ENCODE peak calls at places on chromosome 3, in ten cellular contexts. P is endothelial cell; B is transverse colon; Q is HFF-Myc; O is fibroblast of mammary gland; J is breast epithelium; F is upper lobe of left lung; N is heart left ventricle; S is HCT116; Z is CD4-positive, alpha-beta T cell. W is an unnamed sample.
A peak's percentile ranks its signal among the peaks of the same experiment; 100 is the strongest.

GRCh38 chr3:41881233-41881821 is 80.6 kb downstream of the ULK4 start:
- DNase-seq in P (peak; percentile 21), B (no peak), Q (peak; percentile 21), O (peak; percentile 51), J (no peak), F (no peak), N (no peak), S (no peak), Z (no peak), W (no peak)

GRCh38 chr3:135072431-135072830 is 277.4 kb downstream of the EPHB1 start:
- DNase-seq in P (no peak), B (no peak), Q (no peak), O (no peak), J (no peak), F (peak; percentile 17), N (no peak), S (no peak), Z (no peak), W (no peak)

GRCh38 chr3:54853573-54854404 is 74.1 kb downstream of the LRTM1 start:
- DNase-seq in P (peak; percentile 85), B (peak; percentile 72), Q (no peak), O (peak; percentile 60), J (peak; percentile 33), F (peak; percentile 92), N (peak; percentile 66), S (no peak), Z (no peak), W (peak; percentile 61)

GRCh38 chr3:30587876-30588275 is 18.5 kb upstream of the TGFBR2 start:
- DNase-seq in P (no peak), B (no peak), Q (no peak), O (no peak), J (no peak), F (no peak), N (no peak), S (no peak), Z (no peak), W (no peak)

GRCh38 chr3:134645515-134645914 is 5.3 kb downstream of the KY start:
- DNase-seq in P (no peak), B (no peak), Q (no peak), O (no peak), J (no peak), F (no peak), N (no peak), S (no peak), Z (no peak), W (no peak)

GRCh38 chr3:157531771-157532170 is 28.6 kb upstream of the VEPH1 start:
- DNase-seq in P (no peak), B (no peak), Q (no peak), O (peak; percentile 41), J (no peak), F (no peak), N (no peak), S (no peak), Z (no peak), W (no peak)

GRCh38 chr3:53150247-53151085 is 10.5 kb upstream of the PRKCD start:
- DNase-seq in P (no peak), B (peak; percentile 81), Q (no peak), O (peak; percentile 82), J (no peak), F (no peak), N (no peak), S (peak; percentile 21), Z (no peak), W (no peak)

GRCh38 chr3:175398676-175399075 is 539.5 kb downstream of the NAALADL2 start:
- DNase-seq in P (no peak), B (no peak), Q (no peak), O (peak; percentile 74), J (no peak), F (no peak), N (no peak), S (no peak), Z (no peak), W (no peak)

GRCh38 chr3:53045107-53045783 is 628 bp downstream of the SFMBT1 start:
- DNase-seq in P (peak; percentile 47), B (peak; percentile 64), Q (no peak), O (peak; percentile 38), J (no peak), F (peak; percentile 94), N (peak; percentile 73), S (no peak), Z (peak; percentile 61), W (peak; percentile 38)

GRCh38 chr3:67044955-67045354 is 46.8 kb downstream of the KBTBD8 start:
- DNase-seq in P (no peak), B (no peak), Q (no peak), O (no peak), J (no peak), F (no peak), N (no peak), S (no peak), Z (no peak), W (no peak)

GRCh38 chr3:161096771-161097367 is 8.3 kb downstream of the B3GALNT1 start:
- DNase-seq in P (peak; percentile 13), B (no peak), Q (no peak), O (no peak), J (no peak), F (no peak), N (no peak), S (no peak), Z (peak; percentile 12), W (no peak)

GRCh38 chr3:9934235-9934621 is 594 bp downstream of the CRELD1 start:
- DNase-seq in P (no peak), B (no peak), Q (no peak), O (peak; percentile 26), J (no peak), F (no peak), N (no peak), S (no peak), Z (peak; percentile 27), W (no peak)
- TF ChIP-seq CTCF in P (no peak), B (peak; percentile 37), Q (no peak), O (no peak), J (no peak), F (no peak), N (no peak), S (peak; percentile 26), Z (no peak), W (no peak)

DNA sequence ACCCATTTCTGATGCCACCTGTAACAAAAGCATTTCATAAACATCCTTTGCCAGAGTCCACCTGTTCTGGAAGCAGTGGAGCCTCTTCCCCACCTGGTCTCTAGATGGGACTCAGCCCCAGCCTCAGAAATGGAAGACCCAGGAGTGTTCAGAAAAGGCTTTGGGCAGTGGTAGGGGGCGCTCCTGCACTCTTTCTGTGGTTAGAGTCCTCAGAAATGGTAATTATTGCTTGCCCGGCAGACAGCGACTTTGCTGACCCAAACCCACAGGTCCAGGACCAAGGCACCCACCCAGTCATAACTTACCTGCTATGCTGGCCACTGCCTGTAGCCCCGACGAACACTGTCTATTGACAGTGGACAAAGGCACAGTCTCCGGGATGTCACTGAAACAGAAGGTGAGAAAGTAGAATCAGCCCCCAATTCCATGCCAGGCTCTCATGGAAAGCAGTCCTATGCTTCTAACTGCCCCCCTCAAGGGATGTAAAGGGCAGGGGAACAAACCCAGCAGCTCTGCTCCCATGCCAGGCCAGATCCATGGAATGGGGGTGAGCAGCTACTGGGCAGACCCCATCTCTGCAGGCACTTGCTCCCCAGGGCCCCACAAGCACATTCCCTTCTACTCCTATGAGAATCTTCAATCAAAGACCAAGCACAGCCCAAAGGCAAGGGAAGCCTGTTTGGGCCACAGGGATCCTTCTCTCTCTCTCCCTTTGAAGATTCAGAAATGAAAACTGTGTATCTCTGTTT is 5.1 kb downstream of the ACAA1 start:
- DNase-seq in P (peak; percentile 72), B (peak; percentile 31), Q (no peak), O (peak; percentile 47), J (no peak), F (no peak), N (no peak), S (no peak), Z (no peak), W (no peak)
- TF ChIP-seq CTCF in P (no peak), B (no peak), Q (peak; percentile 66), O (peak; percentile 57), J (no peak), F (no peak), N (no peak), S (peak; percentile 52), Z (peak; percentile 28), W (peak; percentile 51)

GRCh38 chr3:13391308-13391707 is 28.8 kb downstream of the NUP210 start:
- DNase-seq in P (no peak), B (no peak), Q (no peak), O (no peak), J (no peak), F (no peak), N (no peak), S (no peak), Z (peak; percentile 23), W (no peak)
- TF ChIP-seq CTCF in P (peak; percentile 45), B (no peak), Q (peak; percentile 18), O (no peak), J (no peak), F (no peak), N (no peak), S (peak; percentile 34), Z (peak; percentile 51), W (no peak)

GRCh38 chr3:15269091-15269989 is 63.0 kb downstream of the SH3BP5 start:
- DNase-seq in P (no peak), B (peak; percentile 82), Q (peak; percentile 87), O (peak; percentile 99), J (peak; percentile 90), F (peak; percentile 93), N (peak; percentile 86), S (peak; percentile 78), Z (peak; percentile 85), W (no peak)

GRCh38 chr3:15273214-15273613 is 59.2 kb downstream of the SH3BP5 start:
- DNase-seq in P (no peak), B (no peak), Q (no peak), O (no peak), J (no peak), F (no peak), N (no peak), S (no peak), Z (no peak), W (no peak)

GRCh38 chr3:15271030-15271429 is 61.4 kb downstream of the SH3BP5 start:
- DNase-seq in P (no peak), B (no peak), Q (no peak), O (no peak), J (no peak), F (no peak), N (peak; percentile 3), S (no peak), Z (no peak), W (no peak)

GRCh38 chr3:15271785-15272381 is 60.5 kb downstream of the SH3BP5 start:
- DNase-seq in P (no peak), B (peak; percentile 73), Q (no peak), O (no peak), J (no peak), F (no peak), N (peak; percentile 62), S (no peak), Z (peak; percentile 84), W (no peak)

DNA sequence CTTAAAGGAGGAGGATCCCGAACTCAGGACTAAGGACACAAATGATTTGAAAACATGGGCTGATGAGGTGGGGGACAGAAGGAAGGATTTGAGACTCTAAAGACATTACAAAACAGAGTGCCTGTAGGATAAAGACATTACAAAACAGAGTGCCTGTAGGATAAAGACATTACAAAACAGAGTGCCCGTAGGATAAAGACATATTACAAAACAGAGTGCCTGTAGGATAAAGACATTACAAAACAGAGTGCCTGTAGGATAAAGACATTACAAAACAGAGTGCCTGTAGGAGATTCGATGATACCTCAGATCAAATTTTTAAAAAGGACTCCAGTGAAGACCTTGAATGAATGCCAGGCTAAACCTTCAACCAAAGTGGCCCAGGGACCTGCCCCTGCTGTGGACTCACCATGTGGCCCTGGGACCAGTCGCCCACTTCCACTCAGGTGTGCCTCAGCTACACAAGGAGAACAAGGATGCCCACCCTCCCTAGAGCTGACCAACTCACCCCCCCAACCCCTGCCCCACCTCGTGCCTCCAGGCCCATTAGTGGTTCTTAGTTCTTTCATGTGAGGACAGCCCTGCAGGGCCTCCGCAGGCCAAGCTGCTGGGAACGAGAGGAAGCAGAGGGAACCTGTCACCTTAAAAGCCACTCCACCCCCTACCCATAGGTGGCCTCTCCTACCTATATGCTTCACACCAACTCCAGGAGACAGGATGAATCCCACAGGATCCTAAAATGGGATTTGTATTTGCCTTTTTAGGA is 59.8 kb downstream of the SH3BP5 start:
- DNase-seq in P (no peak), B (no peak), Q (no peak), O (no peak), J (no peak), F (no peak), N (peak; percentile 12), S (no peak), Z (no peak), W (no peak)
- TF ChIP-seq CTCF in P (no peak), B (no peak), Q (no peak), O (no peak), J (no peak), F (no peak), N (no peak), S (peak; percentile 28), Z (no peak), W (no peak)